ENCODE peak calls at places on chromosome 11, in nine cellular contexts. O is cardiac muscle cell; X is CD8-positive, alpha-beta memory T cell; E is fibroblast of pulmonary artery; F is suprapubic skin; D is stomach; M is lower lobe of right lung; Z is right atrium auricular region; T is lung. K is an unnamed sample.

GRCh38 chr11:59545179-59546020 is 34.1 kb downstream of the OR4D9 start:
- DNase-seq in M (no peak), D (no peak), O (no peak), F (peak; percentile 17), X (no peak), Z (no peak), E (peak; percentile 84), T (no peak), K (no peak)

GRCh38 chr11:56716379-56716854 is 17.5 kb downstream of the OR9G1 start:
- DNase-seq in Z (no peak), D (no peak), E (no peak), O (no peak), F (no peak), X (no peak), M (no peak), T (no peak), K (no peak)

GRCh38 chr11:131694526-131695424 is 324.4 kb downstream of the NTM start:
- DNase-seq in F (no peak), E (peak; percentile 81), O (peak; percentile 88), M (peak; percentile 84), Z (peak; percentile 78), D (peak; percentile 79), X (no peak), T (peak; percentile 86), K (peak; percentile 80)

GRCh38 chr11:32893947-32894827 is 1.6 kb downstream of the QSER1 start:
- DNase-seq in T (no peak), M (no peak), D (no peak), O (peak; percentile 75), F (no peak), Z (peak; percentile 61), X (no peak), E (peak; percentile 89), K (peak; percentile 86)

GRCh38 chr11:70900540-70900939 is 351.8 kb downstream of the SHANK2 start:
- DNase-seq in E (no peak), X (no peak), O (no peak), T (no peak), M (peak; percentile 20), F (peak; percentile 25), Z (no peak), D (peak; percentile 55), K (no peak)

GRCh38 chr11:128824199-128825049 is 42.7 kb downstream of the KCNJ1 start:
- DNase-seq in F (no peak), M (no peak), T (no peak), X (no peak), E (no peak), O (no peak), Z (no peak), D (no peak), K (no peak)

GRCh38 chr11:46712874-46713576 is 6.0 kb upstream of the F2 start:
- DNase-seq in D (no peak), E (no peak), F (no peak), M (no peak), Z (no peak), O (no peak), T (no peak), X (no peak), K (no peak)

GRCh38 chr11:44623716-44624491 is 58.4 kb downstream of the CD82 start:
- DNase-seq in O (no peak), X (peak; percentile 16), F (peak; percentile 62), T (peak; percentile 29), Z (peak; percentile 58), E (peak; percentile 57), D (peak; percentile 24), M (no peak), K (no peak)

GRCh38 chr11:75051043-75051442 is 45.6 kb downstream of the OR2AT4 start:
- DNase-seq in E (no peak), Z (no peak), F (no peak), D (no peak), T (no peak), O (no peak), M (no peak), X (no peak), K (no peak)

GRCh38 chr11:13907678-13908077 is 54.8 kb upstream of the SPON1 start:
- DNase-seq in F (no peak), X (no peak), D (no peak), M (no peak), O (no peak), E (no peak), T (no peak), Z (no peak), K (no peak)

GRCh38 chr11:96288915-96289314 is 54.1 kb downstream of the MAML2 start:
- DNase-seq in E (no peak), Z (no peak), F (no peak), T (no peak), D (no peak), M (no peak), O (no peak), X (no peak), K (no peak)

GRCh38 chr11:70594031-70594430 is 195.7 kb downstream of the CTTN start:
- DNase-seq in Z (no peak), E (no peak), F (no peak), M (no peak), O (no peak), X (no peak), T (no peak), D (no peak), K (no peak)

GRCh38 chr11:126963603-126964353 is 36.8 kb downstream of the KIRREL3 start:
- DNase-seq in T (peak; percentile 51), E (no peak), O (no peak), F (no peak), X (no peak), Z (no peak), D (no peak), M (no peak), K (no peak)

GRCh38 chr11:126959700-126960099 is 40.9 kb downstream of the KIRREL3 start:
- DNase-seq in Z (no peak), F (no peak), D (no peak), O (no peak), X (no peak), T (no peak), M (no peak), E (no peak), K (no peak)

GRCh38 chr11:126965331-126965730 is 35.2 kb downstream of the KIRREL3 start:
- DNase-seq in F (no peak), T (no peak), D (no peak), E (no peak), M (no peak), O (no peak), X (no peak), Z (no peak), K (no peak)

GRCh38 chr11:126968915-126969314 is 31.7 kb downstream of the KIRREL3 start:
- DNase-seq in F (no peak), D (no peak), O (peak; percentile 34), Z (no peak), T (no peak), E (no peak), X (no peak), M (no peak), K (no peak)

GRCh38 chr11:126963115-126963514 is 37.5 kb downstream of the KIRREL3 start:
- DNase-seq in T (no peak), X (no peak), E (no peak), Z (no peak), O (no peak), M (no peak), F (no peak), D (no peak), K (no peak)
- H3K4me3 ChIP-seq in T (no peak overlapping the region), X (no peak overlapping the region), E (no peak overlapping the region), Z (no peak overlapping the region), O (no peak overlapping the region), M (no peak overlapping the region), F (no peak overlapping the region), D (no peak overlapping the region), K (no peak overlapping the region)

DNA sequence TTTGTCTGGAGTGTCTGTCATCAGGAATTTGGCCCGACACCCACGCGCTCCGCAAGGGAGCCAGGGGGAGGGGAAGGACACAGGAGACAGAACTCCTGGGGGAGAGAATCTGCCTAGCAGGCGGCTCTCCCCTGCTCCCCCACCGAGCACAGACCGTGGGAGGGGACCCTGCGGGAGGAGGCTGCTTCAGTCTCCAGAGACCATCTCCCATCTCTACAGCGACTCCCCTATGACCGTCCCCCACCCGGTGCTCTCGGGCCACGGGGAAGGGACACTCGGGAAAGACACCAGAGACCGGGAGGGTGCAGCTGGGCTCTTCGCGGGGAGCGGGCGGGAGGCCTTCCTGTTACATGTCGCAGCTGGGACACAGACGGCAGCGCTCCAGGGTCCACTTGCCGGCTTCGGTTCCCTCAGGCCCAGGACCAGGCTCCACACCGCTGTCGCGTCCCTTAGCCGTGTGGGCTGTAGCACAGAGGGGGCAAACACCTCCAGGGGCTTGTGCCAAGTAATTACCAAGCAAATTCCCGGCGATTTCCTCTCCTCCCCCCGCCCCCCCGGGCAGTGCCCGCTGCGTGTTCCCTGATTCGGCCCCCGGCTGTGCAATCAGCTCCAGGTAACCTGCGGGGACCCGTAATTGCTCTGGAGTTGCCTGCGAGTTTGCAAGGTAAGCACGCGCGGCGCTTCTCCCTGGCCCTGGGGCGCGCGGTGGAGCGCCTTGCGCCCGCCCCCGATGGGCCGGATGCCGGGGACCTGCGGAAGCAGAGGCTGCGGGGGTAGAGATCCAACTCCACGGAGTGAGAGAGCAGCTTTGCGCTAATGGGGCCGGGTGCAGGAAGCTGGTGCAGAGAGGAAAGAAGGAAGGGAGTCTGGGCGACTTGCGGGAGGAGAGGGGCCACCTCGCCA is 155.1 kb upstream of the CADM1 start:
- DNase-seq in E (no peak), M (peak; percentile 57), Z (no peak), O (peak; percentile 61), F (no peak), X (no peak), T (no peak), D (no peak), K (no peak)
- H3K4me3 ChIP-seq in E (no peak overlapping the region), M (peak overlapping the region; percentile 36), Z (peak overlapping the region; percentile 57), O (peak overlapping the region; percentile 33), F (peak overlapping the region; percentile 44), X (no peak overlapping the region), T (no peak overlapping the region), D (peak overlapping the region; percentile 31), K (no peak overlapping the region)

GRCh38 chr11:2446590-2447252 is 1.9 kb downstream of the KCNQ1 start:
- DNase-seq in T (no peak), M (peak; percentile 81), X (peak; percentile 38), Z (no peak), E (no peak), D (no peak), F (peak; percentile 56), O (no peak), K (no peak)
- H3K4me3 ChIP-seq in T (no peak overlapping the region), M (peak overlapping the region; percentile 61), X (peak overlapping the region; percentile 25), Z (peak overlapping the region; percentile 54), E (no peak overlapping the region), D (peak overlapping the region; percentile 55), F (peak overlapping the region; percentile 41), O (no peak overlapping the region), K (no peak overlapping the region)

GRCh38 chr11:109971184-109971523 is 122.0 kb upstream of the ZC3H12C start:
- DNase-seq in F (no peak), M (no peak), O (peak; percentile 13), Z (no peak), X (no peak), D (no peak), E (peak; percentile 90), T (no peak), K (no peak)
- H3K4me3 ChIP-seq in F (no peak overlapping the region), M (no peak overlapping the region), O (no peak overlapping the region), Z (no peak overlapping the region), X (no peak overlapping the region), D (no peak overlapping the region), E (no peak overlapping the region), T (no peak overlapping the region), K (no peak overlapping the region)

GRCh38 chr11:20132667-20133039 is 27.6 kb downstream of the DBX1 start:
- DNase-seq in Z (no peak), E (no peak), F (no peak), X (no peak), D (no peak), M (no peak), T (no peak), O (no peak), K (no peak)
- H3K4me3 ChIP-seq in Z (peak overlapping the region; percentile 47), E (no peak overlapping the region), F (peak overlapping the region; percentile 51), X (peak overlapping the region; percentile 66), D (peak overlapping the region; percentile 58), M (peak overlapping the region; percentile 56), T (no peak overlapping the region), O (no peak overlapping the region), K (no peak overlapping the region)

GRCh38 chr11:61189933-61190332 is 13.4 kb upstream of the PGA3 start:
- DNase-seq in M (no peak), O (no peak), Z (no peak), E (no peak), X (no peak), D (no peak), F (no peak), T (no peak), K (no peak)
- H3K4me3 ChIP-seq in M (no peak overlapping the region), O (no peak overlapping the region), Z (no peak overlapping the region), E (no peak overlapping the region), X (no peak overlapping the region), D (no peak overlapping the region), F (no peak overlapping the region), T (no peak overlapping the region), K (no peak overlapping the region)

K was measured in HAP-1.